ENCODE peak calls at places on chromosomes 4 and X, in four cellular contexts. One of them, this sample, is unnamed.

GRCh38 chrX:73977542-73978169 is 326.3 kb upstream of the ZCCHC13 start:
- DNase-seq in stimulated activated CD4-positive, alpha-beta T cell treated with anti-CD3 and anti-CD28 coated beads, Interleukin-1b, Interleukin-23, amount 100 ng/mL, for 4 hours: no peak
- DNase-seq in fibroblast of pulmonary artery: no peak
- DNase-seq in lower leg skin: no peak
- DNase-seq in this sample: peak

GRCh38 chr4:13349096-13349495 is 135.0 kb downstream of the RAB28 start:
- DNase-seq in stimulated activated CD4-positive, alpha-beta T cell treated with anti-CD3 and anti-CD28 coated beads, Interleukin-1b, Interleukin-23, amount 100 ng/mL, for 4 hours: no peak
- DNase-seq in fibroblast of pulmonary artery: peak
- DNase-seq in lower leg skin: no peak
- DNase-seq in this sample: peak

GRCh38 chr4:61294001-61294400 is 93.9 kb downstream of the ADGRL3 start:
- DNase-seq in stimulated activated CD4-positive, alpha-beta T cell treated with anti-CD3 and anti-CD28 coated beads, Interleukin-1b, Interleukin-23, amount 100 ng/mL, for 4 hours: no peak
- DNase-seq in fibroblast of pulmonary artery: no peak
- DNase-seq in lower leg skin: no peak
- DNase-seq in this sample: no peak

GRCh38 chrX:40780123-40780522 is 44.8 kb upstream of the MED14 start:
- DNase-seq in stimulated activated CD4-positive, alpha-beta T cell treated with anti-CD3 and anti-CD28 coated beads, Interleukin-1b, Interleukin-23, amount 100 ng/mL, for 4 hours: no peak
- DNase-seq in fibroblast of pulmonary artery: no peak
- DNase-seq in lower leg skin: no peak
- DNase-seq in this sample: no peak

GRCh38 chrX:104913348-104913747 is 307.1 kb downstream of the TEX13A start:
- DNase-seq in stimulated activated CD4-positive, alpha-beta T cell treated with anti-CD3 and anti-CD28 coated beads, Interleukin-1b, Interleukin-23, amount 100 ng/mL, for 4 hours: no peak
- DNase-seq in fibroblast of pulmonary artery: peak
- DNase-seq in lower leg skin: no peak
- DNase-seq in this sample: peak

GRCh38 chr4:174873931-174874330 is 44.2 kb upstream of the ADAM29 start:
- DNase-seq in stimulated activated CD4-positive, alpha-beta T cell treated with anti-CD3 and anti-CD28 coated beads, Interleukin-1b, Interleukin-23, amount 100 ng/mL, for 4 hours: no peak
- DNase-seq in fibroblast of pulmonary artery: no peak
- DNase-seq in lower leg skin: no peak
- DNase-seq in this sample: no peak

GRCh38 chr4:7529368-7529923 is 94.7 kb upstream of the PSAPL1 start:
- DNase-seq in stimulated activated CD4-positive, alpha-beta T cell treated with anti-CD3 and anti-CD28 coated beads, Interleukin-1b, Interleukin-23, amount 100 ng/mL, for 4 hours: no peak
- DNase-seq in fibroblast of pulmonary artery: no peak
- DNase-seq in lower leg skin: no peak
- DNase-seq in this sample: no peak

GRCh38 chr4:74059161-74059829 is 20.8 kb upstream of the CXCL3 start:
- DNase-seq in stimulated activated CD4-positive, alpha-beta T cell treated with anti-CD3 and anti-CD28 coated beads, Interleukin-1b, Interleukin-23, amount 100 ng/mL, for 4 hours: no peak
- DNase-seq in fibroblast of pulmonary artery: no peak
- DNase-seq in lower leg skin: no peak
- DNase-seq in this sample: no peak

GRCh38 chr4:30722092-30722915 is 2.1 kb downstream of the PCDH7 start:
- DNase-seq in stimulated activated CD4-positive, alpha-beta T cell treated with anti-CD3 and anti-CD28 coated beads, Interleukin-1b, Interleukin-23, amount 100 ng/mL, for 4 hours: no peak
- DNase-seq in fibroblast of pulmonary artery: no peak
- DNase-seq in lower leg skin: no peak
- DNase-seq in this sample: peak

GRCh38 chrX:24148535-24149345 is 789 bp upstream of the ZFX start:
- DNase-seq in stimulated activated CD4-positive, alpha-beta T cell treated with anti-CD3 and anti-CD28 coated beads, Interleukin-1b, Interleukin-23, amount 100 ng/mL, for 4 hours: no peak
- DNase-seq in fibroblast of pulmonary artery: peak
- DNase-seq in lower leg skin: no peak
- DNase-seq in this sample: peak

GRCh38 chrX:136046295-136046894 is 61.2 kb downstream of the SLC9A6 start:
- DNase-seq in stimulated activated CD4-positive, alpha-beta T cell treated with anti-CD3 and anti-CD28 coated beads, Interleukin-1b, Interleukin-23, amount 100 ng/mL, for 4 hours: no peak
- DNase-seq in fibroblast of pulmonary artery: peak
- DNase-seq in lower leg skin: no peak
- DNase-seq in this sample: peak

GRCh38 chr4:53019485-53020382 is 157.6 kb downstream of the RASL11B start:
- DNase-seq in stimulated activated CD4-positive, alpha-beta T cell treated with anti-CD3 and anti-CD28 coated beads, Interleukin-1b, Interleukin-23, amount 100 ng/mL, for 4 hours: no peak
- DNase-seq in fibroblast of pulmonary artery: peak
- DNase-seq in lower leg skin: no peak
- DNase-seq in this sample: peak

GRCh38 chr4:37439809-37440518 is 195.4 kb downstream of the NWD2 start:
- DNase-seq in stimulated activated CD4-positive, alpha-beta T cell treated with anti-CD3 and anti-CD28 coated beads, Interleukin-1b, Interleukin-23, amount 100 ng/mL, for 4 hours: no peak
- DNase-seq in fibroblast of pulmonary artery: no peak
- DNase-seq in lower leg skin: no peak
- DNase-seq in this sample: no peak

GRCh38 chr4:17851921-17852320 is 41.1 kb downstream of the NCAPG start:
- DNase-seq in stimulated activated CD4-positive, alpha-beta T cell treated with anti-CD3 and anti-CD28 coated beads, Interleukin-1b, Interleukin-23, amount 100 ng/mL, for 4 hours: no peak
- DNase-seq in fibroblast of pulmonary artery: no peak
- DNase-seq in lower leg skin: no peak
- DNase-seq in this sample: no peak

GRCh38 chrX:13470680-13470967 is 98.8 kb upstream of the EGFL6 start:
- DNase-seq in stimulated activated CD4-positive, alpha-beta T cell treated with anti-CD3 and anti-CD28 coated beads, Interleukin-1b, Interleukin-23, amount 100 ng/mL, for 4 hours: no peak
- DNase-seq in fibroblast of pulmonary artery: no peak
- DNase-seq in lower leg skin: no peak
- DNase-seq in this sample: no peak

GRCh38 chrX:40153335-40154221 is 55.8 kb upstream of the BCOR start:
- DNase-seq in stimulated activated CD4-positive, alpha-beta T cell treated with anti-CD3 and anti-CD28 coated beads, Interleukin-1b, Interleukin-23, amount 100 ng/mL, for 4 hours: peak
- DNase-seq in fibroblast of pulmonary artery: peak
- DNase-seq in lower leg skin: no peak
- DNase-seq in this sample: no peak

GRCh38 chr4:6425336-6425735 is 47.1 kb downstream of the PPP2R2C start:
- DNase-seq in stimulated activated CD4-positive, alpha-beta T cell treated with anti-CD3 and anti-CD28 coated beads, Interleukin-1b, Interleukin-23, amount 100 ng/mL, for 4 hours: no peak
- DNase-seq in fibroblast of pulmonary artery: no peak
- DNase-seq in lower leg skin: no peak
- DNase-seq in this sample: no peak

GRCh38 chrX:110402091-110402854 is 43.6 kb downstream of the RTL9 start:
- DNase-seq in stimulated activated CD4-positive, alpha-beta T cell treated with anti-CD3 and anti-CD28 coated beads, Interleukin-1b, Interleukin-23, amount 100 ng/mL, for 4 hours: no peak
- DNase-seq in fibroblast of pulmonary artery: peak
- DNase-seq in lower leg skin: peak
- DNase-seq in this sample: peak

GRCh38 chr4:33566649-33567048 is 2677.7 kb downstream of the ARAP2 start:
- DNase-seq in stimulated activated CD4-positive, alpha-beta T cell treated with anti-CD3 and anti-CD28 coated beads, Interleukin-1b, Interleukin-23, amount 100 ng/mL, for 4 hours: no peak
- DNase-seq in fibroblast of pulmonary artery: no peak
- DNase-seq in lower leg skin: no peak
- DNase-seq in this sample: no peak

GRCh38 chrX:99397879-99398278 is 1012.2 kb downstream of the PCDH19 start:
- DNase-seq in stimulated activated CD4-positive, alpha-beta T cell treated with anti-CD3 and anti-CD28 coated beads, Interleukin-1b, Interleukin-23, amount 100 ng/mL, for 4 hours: no peak
- DNase-seq in fibroblast of pulmonary artery: no peak
- DNase-seq in lower leg skin: no peak
- DNase-seq in this sample: no peak

GRCh38 chrX:71253253-71254091 is 468 bp downstream of the ZMYM3 start:
- DNase-seq in stimulated activated CD4-positive, alpha-beta T cell treated with anti-CD3 and anti-CD28 coated beads, Interleukin-1b, Interleukin-23, amount 100 ng/mL, for 4 hours: no peak
- DNase-seq in fibroblast of pulmonary artery: peak
- DNase-seq in lower leg skin: no peak
- DNase-seq in this sample: peak

GRCh38 chr4:6111354-6111930 is 88.9 kb downstream of the JAKMIP1 start:
- DNase-seq in stimulated activated CD4-positive, alpha-beta T cell treated with anti-CD3 and anti-CD28 coated beads, Interleukin-1b, Interleukin-23, amount 100 ng/mL, for 4 hours: no peak
- DNase-seq in fibroblast of pulmonary artery: no peak
- DNase-seq in lower leg skin: no peak
- DNase-seq in this sample: no peak

GRCh38 chrX:94097852-94098251 is 423.8 kb downstream of the FAM133A start:
- DNase-seq in stimulated activated CD4-positive, alpha-beta T cell treated with anti-CD3 and anti-CD28 coated beads, Interleukin-1b, Interleukin-23, amount 100 ng/mL, for 4 hours: no peak
- DNase-seq in fibroblast of pulmonary artery: no peak
- DNase-seq in lower leg skin: no peak
- DNase-seq in this sample: no peak

GRCh38 chr4:88865051-88865450 is 167.4 kb upstream of the NAP1L5 start:
- DNase-seq in stimulated activated CD4-positive, alpha-beta T cell treated with anti-CD3 and anti-CD28 coated beads, Interleukin-1b, Interleukin-23, amount 100 ng/mL, for 4 hours: no peak
- DNase-seq in fibroblast of pulmonary artery: no peak
- DNase-seq in lower leg skin: no peak
- DNase-seq in this sample: no peak

GRCh38 chr4:183905593-183906485 is 732 bp downstream of the STOX2 start:
- DNase-seq in stimulated activated CD4-positive, alpha-beta T cell treated with anti-CD3 and anti-CD28 coated beads, Interleukin-1b, Interleukin-23, amount 100 ng/mL, for 4 hours: no peak
- DNase-seq in fibroblast of pulmonary artery: peak
- DNase-seq in lower leg skin: no peak
- DNase-seq in this sample: peak

GRCh38 chrX:30653415-30654131 is at the start of gene GK:
- DNase-seq in stimulated activated CD4-positive, alpha-beta T cell treated with anti-CD3 and anti-CD28 coated beads, Interleukin-1b, Interleukin-23, amount 100 ng/mL, for 4 hours: no peak
- DNase-seq in fibroblast of pulmonary artery: no peak
- DNase-seq in lower leg skin: no peak
- DNase-seq in this sample: peak

GRCh38 chr4:96767815-96768480 is 928.1 kb downstream of the PDHA2 start:
- DNase-seq in stimulated activated CD4-positive, alpha-beta T cell treated with anti-CD3 and anti-CD28 coated beads, Interleukin-1b, Interleukin-23, amount 100 ng/mL, for 4 hours: no peak
- DNase-seq in fibroblast of pulmonary artery: peak
- DNase-seq in lower leg skin: no peak
- DNase-seq in this sample: peak

GRCh38 chrX:123869488-123869887 is 9.6 kb downstream of the XIAP start:
- DNase-seq in stimulated activated CD4-positive, alpha-beta T cell treated with anti-CD3 and anti-CD28 coated beads, Interleukin-1b, Interleukin-23, amount 100 ng/mL, for 4 hours: no peak
- DNase-seq in fibroblast of pulmonary artery: peak
- DNase-seq in lower leg skin: no peak
- DNase-seq in this sample: peak

GRCh38 chr4:24659241-24659961 is 75.0 kb upstream of the DHX15 start:
- DNase-seq in stimulated activated CD4-positive, alpha-beta T cell treated with anti-CD3 and anti-CD28 coated beads, Interleukin-1b, Interleukin-23, amount 100 ng/mL, for 4 hours: no peak
- DNase-seq in fibroblast of pulmonary artery: peak
- DNase-seq in lower leg skin: no peak
- DNase-seq in this sample: peak

GRCh38 chr4:54819044-54819443 is 161.3 kb downstream of the KIT start:
- DNase-seq in stimulated activated CD4-positive, alpha-beta T cell treated with anti-CD3 and anti-CD28 coated beads, Interleukin-1b, Interleukin-23, amount 100 ng/mL, for 4 hours: no peak
- DNase-seq in fibroblast of pulmonary artery: no peak
- DNase-seq in lower leg skin: no peak
- DNase-seq in this sample: no peak

GRCh38 chr4:150039790-150040189 is 38.5 kb upstream of the DCLK2 start:
- DNase-seq in stimulated activated CD4-positive, alpha-beta T cell treated with anti-CD3 and anti-CD28 coated beads, Interleukin-1b, Interleukin-23, amount 100 ng/mL, for 4 hours: no peak
- DNase-seq in fibroblast of pulmonary artery: no peak
- DNase-seq in lower leg skin: no peak
- DNase-seq in this sample: no peak

GRCh38 chr4:18020145-18020670 is 1.3 kb downstream of the LCORL start:
- DNase-seq in stimulated activated CD4-positive, alpha-beta T cell treated with anti-CD3 and anti-CD28 coated beads, Interleukin-1b, Interleukin-23, amount 100 ng/mL, for 4 hours: no peak
- DNase-seq in fibroblast of pulmonary artery: peak
- DNase-seq in lower leg skin: no peak
- DNase-seq in this sample: peak

GRCh38 chr4:40289366-40290188 is 45.6 kb upstream of the CHRNA9 start:
- DNase-seq in stimulated activated CD4-positive, alpha-beta T cell treated with anti-CD3 and anti-CD28 coated beads, Interleukin-1b, Interleukin-23, amount 100 ng/mL, for 4 hours: no peak
- DNase-seq in fibroblast of pulmonary artery: no peak
- DNase-seq in lower leg skin: no peak
- DNase-seq in this sample: no peak

GRCh38 chr4:8506373-8507250 is 66.0 kb downstream of the TRMT44 start:
- DNase-seq in stimulated activated CD4-positive, alpha-beta T cell treated with anti-CD3 and anti-CD28 coated beads, Interleukin-1b, Interleukin-23, amount 100 ng/mL, for 4 hours: no peak
- DNase-seq in fibroblast of pulmonary artery: peak
- DNase-seq in lower leg skin: peak
- DNase-seq in this sample: peak

GRCh38 chr4:77473509-77473908 is 132.1 kb upstream of the CXCL13 start:
- DNase-seq in stimulated activated CD4-positive, alpha-beta T cell treated with anti-CD3 and anti-CD28 coated beads, Interleukin-1b, Interleukin-23, amount 100 ng/mL, for 4 hours: no peak
- DNase-seq in fibroblast of pulmonary artery: peak
- DNase-seq in lower leg skin: no peak
- DNase-seq in this sample: no peak

GRCh38 chrX:107827137-107827831 is 1.6 kb downstream of the MID2 start:
- DNase-seq in stimulated activated CD4-positive, alpha-beta T cell treated with anti-CD3 and anti-CD28 coated beads, Interleukin-1b, Interleukin-23, amount 100 ng/mL, for 4 hours: no peak
- DNase-seq in fibroblast of pulmonary artery: peak
- DNase-seq in lower leg skin: no peak
- DNase-seq in this sample: no peak

GRCh38 chr4:141078871-141079270 is 54.4 kb downstream of the RNF150 start:
- DNase-seq in stimulated activated CD4-positive, alpha-beta T cell treated with anti-CD3 and anti-CD28 coated beads, Interleukin-1b, Interleukin-23, amount 100 ng/mL, for 4 hours: no peak
- DNase-seq in fibroblast of pulmonary artery: peak
- DNase-seq in lower leg skin: no peak
- DNase-seq in this sample: peak